ENCODE peak calls at places on chromosomes 6 and 20, in nine cellular contexts. V is RCC 7860; O is PC-3; W is NAMALWA; K is T-helper 9 cell; N is naive thymus-derived CD8-positive, alpha-beta T cell; E is C1 segment of cervical spinal cord; I is activated T-cell treated with anti-CD3 and anti-CD28 coated beads, Interleukin-2, amount 50 U/mL, for 4 hours; R is aorta. X is an unnamed sample.

GRCh38 chr20:35145141-35145564 is 2.0 kb downstream of the EDEM2 start:
- DNase-seq in V (peak), O (peak), W (peak), K (no peak), N (peak), E (no peak), I (no peak), R (no peak), X (peak)

GRCh38 chr6:20711518-20711917 is 177.3 kb downstream of the CDKAL1 start:
- DNase-seq in V (no peak), O (no peak), W (no peak), K (no peak), N (no peak), E (no peak), I (no peak), R (no peak), X (no peak)

GRCh38 chr20:50191065-50191565 is 485 bp downstream of the CEBPB start:
- DNase-seq in V (peak), O (peak), W (peak), K (peak), N (peak), E (no peak), I (peak), R (peak), X (peak)

GRCh38 chr6:33988121-33989015 is 157.5 kb downstream of the GRM4 start:
- DNase-seq in V (no peak), O (no peak), W (no peak), K (no peak), N (no peak), E (no peak), I (no peak), R (no peak), X (no peak)

GRCh38 chr6:842141-842540 is 149.2 kb upstream of the EXOC2 start:
- DNase-seq in V (no peak), O (no peak), W (no peak), K (no peak), N (no peak), E (no peak), I (no peak), R (no peak), X (no peak)

GRCh38 chr6:151807513-151808330 is at the start of gene ESR1:
- DNase-seq in V (no peak), O (peak), W (no peak), K (no peak), N (no peak), E (no peak), I (no peak), R (peak), X (peak)

GRCh38 chr20:32231847-32232246 is 24.2 kb downstream of the POFUT1 start:
- DNase-seq in V (no peak), O (no peak), W (no peak), K (peak), N (peak), E (no peak), I (no peak), R (no peak), X (no peak)

GRCh38 chr6:76940186-76940585 is 523.1 kb downstream of the HTR1B start:
- DNase-seq in V (no peak), O (no peak), W (no peak), K (no peak), N (no peak), E (no peak), I (no peak), R (no peak), X (no peak)

GRCh38 chr6:164216839-164217238 is 802.3 kb downstream of the QKI start:
- DNase-seq in V (no peak), O (no peak), W (no peak), K (no peak), N (no peak), E (no peak), I (no peak), R (no peak), X (no peak)

GRCh38 chr6:125182237-125183018 is 28.9 kb downstream of the TPD52L1 start:
- DNase-seq in V (no peak), O (no peak), W (no peak), K (no peak), N (no peak), E (no peak), I (no peak), R (no peak), X (no peak)

GRCh38 chr6:170184324-170184723 is 106.6 kb downstream of the DLL1 start:
- DNase-seq in V (no peak), O (no peak), W (no peak), K (no peak), N (no peak), E (no peak), I (no peak), R (no peak), X (no peak)

GRCh38 chr6:9467746-9468145 is 947.1 kb downstream of the TFAP2A start:
- DNase-seq in V (no peak), O (peak), W (no peak), K (no peak), N (no peak), E (no peak), I (no peak), R (no peak), X (no peak)

GRCh38 chr6:110447761-110448160 is 28.7 kb downstream of the SLC22A16 start:
- DNase-seq in V (no peak), O (no peak), W (no peak), K (no peak), N (no peak), E (no peak), I (no peak), R (no peak), X (no peak)

GRCh38 chr20:35021063-35021462 is 65.4 kb downstream of the MYH7B start:
- DNase-seq in V (no peak), O (no peak), W (no peak), K (no peak), N (no peak), E (peak), I (no peak), R (no peak), X (no peak)

X was measured in RWPE1.